ENCODE peak calls at places on chromosome 1, in ten cellular contexts. J, U, I, C, R, T, P, X, S and G are unnamed samples.

GRCh38 chr1:91402023-91402422 is 2.6 kb downstream of the HFM1 start:
- DNase-seq in C (no peak), U (no peak), R (peak; percentile 38), P (no peak), T (no peak), I (no peak), S (no peak), X (peak; percentile 3), J (no peak), G (no peak)

GRCh38 chr1:165376041-165376810 is 19.7 kb upstream of the LMX1A start:
- DNase-seq in I (peak; percentile 88), U (peak; percentile 81), S (peak; percentile 77), R (peak; percentile 99), X (no peak), P (no peak), J (peak; percentile 74), C (peak; percentile 35), T (peak; percentile 61), G (peak; percentile 94)

GRCh38 chr1:53600486-53600885 is 138.5 kb downstream of the GLIS1 start:
- DNase-seq in S (no peak), T (no peak), J (no peak), R (no peak), X (no peak), U (no peak), P (no peak), C (no peak), I (peak; percentile 81), G (no peak)

GRCh38 chr1:16067127-16067768 is 6.2 kb downstream of the FAM131C start:
- DNase-seq in T (no peak), R (no peak), P (no peak), C (no peak), J (no peak), U (peak; percentile 67), I (no peak), X (peak; percentile 61), S (peak; percentile 84), G (no peak)

GRCh38 chr1:71157151-71157550 is 76.3 kb upstream of the ZRANB2 start:
- DNase-seq in X (no peak), C (no peak), J (no peak), R (peak; percentile 4), S (no peak), U (no peak), T (peak; percentile 35), I (no peak), P (no peak), G (no peak)

GRCh38 chr1:33167650-33168447 is 14.0 kb downstream of the TRIM62 start:
- DNase-seq in R (no peak), S (no peak), P (no peak), U (no peak), C (no peak), J (no peak), T (no peak), X (no peak), I (peak; percentile 11), G (no peak)

GRCh38 chr1:38063616-38064015 is 17.0 kb upstream of the POU3F1 start:
- DNase-seq in S (no peak), R (no peak), T (no peak), U (no peak), C (no peak), P (no peak), I (no peak), X (no peak), J (no peak), G (no peak)

GRCh38 chr1:59814901-59815825 is at the start of gene HOOK1:
- DNase-seq in R (no peak), P (no peak), S (peak; percentile 37), X (no peak), U (peak; percentile 39), J (no peak), T (peak; percentile 23), C (no peak), I (no peak), G (no peak)

GRCh38 chr1:97143236-97143882 is 421.8 kb downstream of the PTBP2 start:
- DNase-seq in X (no peak), J (peak; percentile 15), T (no peak), I (no peak), U (no peak), P (no peak), R (peak; percentile 81), S (no peak), C (no peak), G (no peak)

GRCh38 chr1:52520149-52520548 is 32.7 kb downstream of the TUT4 start:
- DNase-seq in P (no peak), X (no peak), I (no peak), J (no peak), U (no peak), C (no peak), R (peak; percentile 53), S (no peak), T (no peak), G (no peak)

GRCh38 chr1:117586747-117587478 is 18.9 kb upstream of the TENT5C start:
- DNase-seq in I (peak; percentile 36), X (no peak), T (no peak), C (no peak), R (no peak), U (no peak), S (no peak), J (no peak), P (no peak), G (no peak)

GRCh38 chr1:161905269-161905884 is 118.3 kb downstream of the OLFML2B start:
- DNase-seq in R (peak; percentile 54), U (no peak), J (no peak), C (no peak), P (no peak), I (no peak), X (peak; percentile 22), T (no peak), S (no peak), G (no peak)

GRCh38 chr1:41678141-41678878 is 193.8 kb upstream of the EDN2 start:
- DNase-seq in X (no peak), S (no peak), R (peak; percentile 63), I (peak; percentile 74), T (no peak), C (no peak), P (no peak), J (peak; percentile 48), U (no peak), G (no peak)

GRCh38 chr1:176854725-176855433 is 309.6 kb downstream of the ASTN1 start:
- DNase-seq in J (no peak), T (no peak), I (no peak), P (no peak), U (no peak), C (no peak), X (no peak), S (no peak), R (no peak), G (no peak)

GRCh38 chr1:170791941-170792340 is 128.0 kb downstream of the PRRX1 start:
- DNase-seq in T (no peak), R (peak; percentile 57), P (no peak), I (no peak), U (no peak), J (no peak), C (no peak), X (no peak), S (no peak), G (no peak)

GRCh38 chr1:48743480-48743879 is 33.2 kb downstream of the BEND5 start:
- DNase-seq in C (no peak), R (no peak), S (no peak), I (no peak), X (peak; percentile 13), T (no peak), U (no peak), J (no peak), P (no peak), G (no peak)

GRCh38 chr1:189431437-189431836 is 1046.2 kb downstream of the BRINP3 start:
- DNase-seq in P (no peak), R (no peak), C (no peak), U (no peak), X (no peak), T (no peak), S (no peak), I (no peak), J (no peak), G (no peak)

GRCh38 chr1:197813741-197814140 is 38.5 kb upstream of the DENND1B start:
- DNase-seq in R (no peak), I (no peak), T (no peak), S (no peak), C (no peak), J (no peak), P (no peak), X (no peak), U (no peak), G (no peak)

GRCh38 chr1:23553206-23553895 is 6.0 kb downstream of the ID3 start:
- DNase-seq in T (no peak), I (no peak), R (peak; percentile 28), J (no peak), C (no peak), S (no peak), P (no peak), U (no peak), X (no peak), G (no peak)
- H3K4me3 ChIP-seq in T (no peak overlapping the region), I (no peak overlapping the region), R (no peak overlapping the region), J (no peak overlapping the region), C (peak overlapping the region; percentile 93), S (no peak overlapping the region), P (no peak overlapping the region), U (no peak overlapping the region), X (no peak overlapping the region), G (no peak overlapping the region)

DNA sequence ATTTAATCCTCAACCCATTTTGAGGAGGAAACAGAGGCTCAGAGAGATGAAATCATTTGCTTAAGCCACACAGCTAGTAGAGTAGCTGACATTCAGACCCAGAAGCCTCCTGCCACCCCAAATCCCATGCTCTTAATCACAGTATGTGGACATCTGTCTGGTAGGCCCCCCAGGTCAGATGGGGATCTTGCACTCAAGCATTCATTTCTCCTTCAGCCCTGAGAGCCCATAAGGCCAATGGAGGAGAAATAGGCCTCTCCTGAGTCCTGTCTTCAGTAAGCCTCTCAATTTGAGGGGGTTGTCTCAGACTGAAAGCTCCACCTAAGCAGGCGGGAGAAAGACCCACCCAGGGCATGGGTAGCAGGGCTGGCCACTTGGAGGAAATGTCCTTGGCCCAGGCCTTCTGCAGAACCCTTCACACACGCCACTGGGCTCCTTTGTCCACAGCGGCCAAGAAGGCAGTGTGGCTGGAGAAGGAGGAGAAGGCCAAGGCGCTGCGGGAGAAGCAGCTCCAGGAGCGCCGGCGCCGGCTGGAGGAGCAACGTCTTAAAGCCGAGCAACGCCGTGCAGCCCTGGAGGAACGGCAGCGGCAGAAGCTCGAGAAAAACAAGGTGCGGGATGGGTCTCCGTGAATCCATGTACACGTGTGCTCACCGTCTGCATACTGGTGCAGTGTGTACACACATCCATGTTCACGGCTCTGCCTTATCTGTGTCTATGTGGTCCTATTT is 16.2 kb downstream of the MAP7D1 start:
- DNase-seq in R (no peak), S (no peak), T (no peak), C (no peak), I (no peak), J (no peak), U (no peak), X (no peak), P (no peak), G (no peak)
- H3K27ac ChIP-seq in R (peak overlapping the region; percentile 95), S (no peak overlapping the region), T (no peak overlapping the region), C (no peak overlapping the region), I (no peak overlapping the region), J (no peak overlapping the region), U (no peak overlapping the region), X (no peak overlapping the region), P (no peak overlapping the region), G (no peak overlapping the region)

GRCh38 chr1:225467193-225468020 is 39.6 kb upstream of the LBR start:
- DNase-seq in T (peak; percentile 86), U (peak; percentile 67), X (no peak), I (peak; percentile 98), J (no peak), R (no peak), P (no peak), S (peak; percentile 56), C (no peak), G (peak; percentile 76)
- H3K4me3 ChIP-seq in T (no peak overlapping the region), U (peak overlapping the region; percentile 27), X (no peak overlapping the region), I (peak overlapping the region; percentile 48), J (no peak overlapping the region), R (no peak overlapping the region), P (no peak overlapping the region), S (no peak overlapping the region), C (peak overlapping the region; percentile 62), G (peak overlapping the region; percentile 43)

GRCh38 chr1:245576323-245576722 is 421.5 kb downstream of the KIF26B start:
- DNase-seq in U (no peak), I (no peak), P (no peak), X (no peak), S (no peak), C (no peak), R (no peak), J (no peak), T (no peak), G (no peak)
- H3K27ac ChIP-seq in U (no peak overlapping the region), I (no peak overlapping the region), P (no peak overlapping the region), X (no peak overlapping the region), S (no peak overlapping the region), C (no peak overlapping the region), R (no peak overlapping the region), J (no peak overlapping the region), T (no peak overlapping the region), G (no peak overlapping the region)